ENCODE peak calls at places on chromosomes 1 and 21, in four cellular contexts. L is K562, C is IMR-90, Q is HepG2. H is an unnamed sample.

GRCh38 chr1:173946380-173946921 is 29.3 kb upstream of the SERPINC1 start:
- DNase-seq in Q (no peak), C (no peak), L (no peak), H (no peak)

GRCh38 chr1:234309598-234310459 is 63.4 kb upstream of the COA6 start:
- DNase-seq in L (peak), C (peak), Q (peak), H (peak)

GRCh38 chr1:86621286-86621685 is 74.4 kb downstream of the CLCA4 start:
- DNase-seq in C (no peak), L (no peak), Q (no peak), H (no peak)

GRCh38 chr1:183331095-183331742 is 87.0 kb downstream of the NMNAT2 start:
- DNase-seq in Q (peak), L (no peak), C (no peak), H (no peak)

GRCh38 chr21:32844653-32845443 is 73.3 kb upstream of the PAXBP1 start:
- DNase-seq in L (no peak), C (peak), Q (no peak), H (peak)

GRCh38 chr1:104172243-104172681 is 422.6 kb downstream of the AMY1C start:
- DNase-seq in C (no peak), Q (no peak), L (no peak), H (no peak)

GRCh38 chr1:205294175-205294913 is 27.2 kb downstream of the NUAK2 start:
- DNase-seq in L (peak), Q (peak), C (peak), H (peak)

GRCh38 chr1:8347635-8348034 is 29.7 kb downstream of the SLC45A1 start:
- DNase-seq in Q (peak), C (no peak), L (peak), H (no peak)

GRCh38 chr1:54807756-54808155 is 6.6 kb upstream of the TTC22 start:
- DNase-seq in L (no peak), Q (no peak), C (no peak), H (no peak)

GRCh38 chr1:152169356-152170025 is 10.5 kb upstream of the RPTN start:
- DNase-seq in Q (no peak), C (no peak), L (no peak), H (no peak)

GRCh38 chr1:66251521-66251920 is 282.4 kb upstream of the SGIP1 start:
- DNase-seq in L (no peak), C (no peak), Q (no peak), H (no peak)

GRCh38 chr1:244865028-244865371 is 657 bp upstream of the HNRNPU start:
- DNase-seq in L (peak), Q (peak), C (no peak), H (peak)
- TF ChIP-seq MAZ in L (no peak), Q (no peak), C (no peak), H (no peak)

DNA sequence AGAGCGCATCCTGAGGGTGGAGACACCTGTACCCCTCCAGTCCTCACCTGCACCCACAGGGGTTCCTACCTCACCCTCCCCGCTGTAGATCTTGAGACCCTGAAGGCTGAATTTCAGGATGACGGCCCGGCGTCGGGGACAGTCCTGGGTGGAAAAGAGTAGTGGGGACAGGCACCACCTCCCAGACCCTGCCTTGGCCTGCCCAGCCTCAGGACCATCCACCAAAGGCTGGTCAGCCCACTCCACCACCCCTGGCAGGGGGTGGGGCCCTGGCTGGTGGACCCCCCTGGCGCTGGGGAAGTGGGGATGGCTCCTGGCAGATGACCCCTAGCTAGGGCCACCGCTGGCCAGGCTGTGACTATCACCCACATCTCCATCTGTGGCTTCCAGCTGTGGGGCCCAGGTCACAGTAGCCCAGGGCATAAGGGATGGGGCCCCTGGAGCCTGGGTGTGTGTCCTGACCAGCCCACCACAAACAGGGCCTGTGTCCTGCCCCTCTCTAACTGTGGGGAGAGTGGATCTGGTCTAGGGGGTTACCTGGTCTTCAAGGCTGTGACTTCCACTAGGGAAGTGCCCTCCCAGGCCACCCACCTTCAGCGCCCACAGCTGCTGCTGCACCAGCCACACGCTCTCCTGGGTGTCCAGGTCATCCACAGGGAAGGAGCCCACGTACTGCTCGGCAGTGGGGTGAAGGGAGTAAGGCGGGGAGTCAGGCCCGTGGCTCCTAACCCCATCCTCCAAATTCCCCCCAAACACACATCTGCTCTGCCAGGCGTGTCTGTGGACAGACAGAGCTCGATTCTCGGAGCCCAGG is 5.4 kb downstream of the SH2D5 start:
- DNase-seq in C (no peak), L (no peak), Q (no peak), H (no peak)
- TF ChIP-seq MAZ in C (no peak), L (no peak), Q (no peak), H (no peak)

GRCh38 chr1:237565236-237565635 is 325.5 kb downstream of the ZP4 start:
- DNase-seq in L (no peak), Q (no peak), C (no peak), H (no peak)

GRCh38 chr1:237556911-237557310 is 333.8 kb downstream of the ZP4 start:
- DNase-seq in L (no peak), Q (no peak), C (no peak), H (no peak)

GRCh38 chr1:237566581-237566980 is 324.1 kb downstream of the ZP4 start:
- DNase-seq in C (no peak), L (no peak), Q (peak), H (no peak)

DNA sequence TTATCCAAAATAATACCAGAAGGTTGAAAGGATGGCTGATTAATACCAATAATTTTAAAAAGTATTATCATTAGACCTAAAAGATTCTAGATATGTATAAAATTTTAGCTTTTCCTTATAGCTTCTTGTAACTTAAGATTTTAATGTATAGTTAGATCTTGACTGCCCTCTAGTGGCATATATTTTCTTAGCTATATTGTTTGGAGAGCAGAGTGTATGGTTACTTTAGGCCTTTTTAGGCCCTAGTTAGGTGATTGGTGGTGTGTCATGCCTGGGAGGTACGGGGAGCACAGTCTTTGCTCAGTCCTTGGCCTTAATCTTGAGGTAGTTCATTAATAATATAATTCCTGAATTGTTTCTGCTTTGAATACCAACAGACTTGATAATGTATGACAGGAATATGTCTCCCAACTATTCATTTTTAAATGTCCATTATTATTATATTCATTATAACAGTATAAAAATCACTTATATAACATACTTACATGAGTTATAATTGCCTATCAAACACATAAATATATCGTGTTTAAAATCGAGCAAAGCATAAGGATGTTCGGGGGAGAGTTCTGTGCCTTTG is 328.4 kb downstream of the ZP4 start:
- DNase-seq in C (peak), L (peak), Q (peak), H (peak)
- TF ChIP-seq MAZ in C (no peak), L (no peak), Q (no peak), H (no peak)

DNA sequence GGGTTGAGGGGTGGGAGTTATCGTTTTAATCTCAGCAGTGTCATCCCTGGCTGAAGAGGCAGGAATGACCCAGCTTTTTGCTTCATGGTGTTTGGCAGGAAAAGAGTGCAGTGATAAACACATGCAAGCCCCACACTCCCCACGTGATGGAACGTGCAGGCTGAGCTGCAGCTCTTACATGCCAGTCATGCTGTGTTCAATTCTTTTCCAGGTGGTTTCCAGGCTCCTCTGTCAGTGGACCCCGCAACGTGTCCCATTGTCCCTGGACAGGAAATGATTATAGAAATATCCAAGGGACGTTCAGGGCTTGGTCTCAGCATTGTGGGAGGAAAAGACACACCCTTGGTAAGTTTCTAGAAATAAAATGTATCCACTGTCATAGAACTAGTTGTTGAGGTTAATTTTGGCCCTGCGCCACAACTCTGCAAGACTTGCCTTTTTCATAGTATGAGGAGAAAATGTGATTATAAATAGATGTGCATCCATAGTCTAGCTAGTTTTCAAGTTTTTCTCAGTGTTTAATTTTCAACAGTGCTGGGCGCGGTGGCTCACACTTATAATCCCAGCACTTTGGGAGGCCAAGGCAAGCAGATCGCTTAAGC is 110.2 kb upstream of the L1TD1 start:
- DNase-seq in L (peak), C (no peak), Q (no peak), H (no peak)
- TF ChIP-seq MAZ in L (no peak), C (no peak), Q (no peak), H (no peak)

GRCh38 chr21:41876396-41876795 is 2.7 kb downstream of the PRDM15 start:
- DNase-seq in C (no peak), Q (no peak), L (no peak), H (no peak)

GRCh38 chr21:41873426-41873825 is 5.7 kb downstream of the PRDM15 start:
- DNase-seq in Q (no peak), C (no peak), L (no peak), H (no peak)

GRCh38 chr21:41875086-41875485 is 4.1 kb downstream of the PRDM15 start:
- DNase-seq in C (no peak), Q (no peak), L (no peak), H (no peak)

GRCh38 chr21:41873005-41873404 is 6.1 kb downstream of the PRDM15 start:
- DNase-seq in Q (no peak), C (no peak), L (no peak), H (no peak)

GRCh38 chr21:41874611-41875010 is 4.5 kb downstream of the PRDM15 start:
- DNase-seq in C (no peak), Q (no peak), L (no peak), H (no peak)
- TF ChIP-seq MAZ in C (no peak), Q (no peak), L (no peak), H (no peak)

H was measured in A549.